ENCODE peak calls at places on chromosomes 11 and 22, in five cellular contexts. J, K, S, O and P are unnamed samples.

GRCh38 chr11:46377266-46377665 is 4.2 kb upstream of the MDK start:
- DNase-seq in J (no peak), K (no peak), S (no peak), O (no peak), P (no peak)

GRCh38 chr11:57566564-57567209 is 785 bp downstream of the UBE2L6 start:
- DNase-seq in J (no peak), K (no peak), S (no peak), O (no peak), P (no peak)

GRCh38 chr11:57407010-57407409 is 16.6 kb upstream of the PRG2 start:
- DNase-seq in J (no peak), K (no peak), S (peak), O (no peak), P (no peak)

GRCh38 chr11:95044010-95044409 is 5.2 kb upstream of the KDM4F start:
- DNase-seq in J (no peak), K (no peak), S (no peak), O (no peak), P (no peak)

GRCh38 chr11:113615773-113616172 is 90.3 kb downstream of the TMPRSS5 start:
- DNase-seq in J (no peak), K (no peak), S (no peak), O (no peak), P (peak)

GRCh38 chr22:40328551-40328950 is 17.7 kb upstream of the ADSL start:
- DNase-seq in J (no peak), K (no peak), S (no peak), O (no peak), P (no peak)

GRCh38 chr11:9740202-9740881 is 76.5 kb downstream of the SWAP70 start:
- DNase-seq in J (no peak), K (peak), S (no peak), O (no peak), P (no peak)

GRCh38 chr11:126862664-126863247 is 137.8 kb downstream of the KIRREL3 start:
- DNase-seq in J (no peak), K (no peak), S (no peak), O (no peak), P (no peak)

GRCh38 chr11:134531331-134532135 is 119.5 kb upstream of the B3GAT1 start:
- DNase-seq in J (peak), K (no peak), S (peak), O (no peak), P (no peak)

GRCh38 chr11:92048415-92048814 is 176.2 kb upstream of the FAT3 start:
- DNase-seq in J (no peak), K (no peak), S (no peak), O (no peak), P (no peak)

GRCh38 chr11:100687032-100687629 is at the start of gene ARHGAP42:
- DNase-seq in J (peak), K (peak), S (peak), O (no peak), P (no peak)

GRCh38 chr11:100687630-100688395 is 725 bp downstream of the ARHGAP42 start:
- DNase-seq in J (peak), K (peak), S (peak), O (peak), P (peak)

GRCh38 chr11:100691886-100692285 is 4.8 kb downstream of the ARHGAP42 start:
- DNase-seq in J (no peak), K (no peak), S (no peak), O (no peak), P (no peak)

GRCh38 chr11:100686476-100686875 is 612 bp upstream of the ARHGAP42 start:
- DNase-seq in J (no peak), K (no peak), S (no peak), O (no peak), P (no peak)

DNA sequence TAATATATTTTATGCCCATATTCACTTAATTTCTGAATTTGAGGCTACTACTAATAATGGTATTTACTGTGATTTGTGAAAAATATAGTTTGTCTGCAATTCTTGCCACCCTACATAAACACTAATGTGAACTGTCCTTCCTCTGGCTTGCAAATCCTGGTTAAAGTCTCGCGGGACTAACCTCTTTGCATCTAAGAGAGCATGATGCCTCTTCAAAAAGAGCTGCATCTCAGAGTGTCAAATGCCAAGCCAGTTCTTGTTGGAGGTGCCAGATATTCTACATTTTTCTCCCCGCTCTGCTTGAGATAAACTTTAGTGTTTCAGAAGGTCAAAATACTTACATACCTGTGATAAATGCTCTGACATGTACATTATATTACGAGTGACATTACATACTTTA is 2.1 kb downstream of the ARHGAP42 start:
- DNase-seq in J (no peak), K (no peak), S (no peak), O (no peak), P (no peak)
- H3K4me3 ChIP-seq in J (peak), K (no peak), S (peak), O (peak), P (no peak)

DNA sequence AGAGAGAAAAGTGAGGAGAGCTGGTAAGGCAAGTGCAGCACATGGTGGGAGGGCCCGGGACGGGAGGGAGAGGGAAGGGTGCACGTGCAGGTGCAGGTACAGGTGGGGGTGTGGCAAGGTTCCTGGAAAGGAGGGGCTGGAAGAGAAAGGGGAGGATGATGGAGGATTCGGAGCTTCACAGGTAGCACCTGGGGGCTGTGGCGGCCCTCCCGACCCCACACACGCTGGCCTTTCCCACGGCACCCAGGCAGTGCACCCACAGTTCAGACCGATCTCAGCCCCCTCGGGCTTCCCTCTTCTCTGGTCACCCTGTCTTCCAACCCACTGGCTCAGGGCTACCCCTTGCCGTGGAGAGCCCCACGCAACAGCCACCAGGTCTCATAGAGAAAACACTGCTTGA is 67.4 kb upstream of the A4GALT start:
- DNase-seq in J (no peak), K (no peak), S (no peak), O (no peak), P (no peak)
- TF ChIP-seq CTCF in J (no peak), K (no peak), S (no peak), O (no peak), P (no peak)

GRCh38 chr22:46065733-46066454 is 84.4 kb upstream of the PPARA start:
- DNase-seq in J (no peak), K (no peak), S (no peak), O (no peak), P (no peak)

GRCh38 chr22:46066691-46067090 is 83.6 kb upstream of the PPARA start:
- DNase-seq in J (peak), K (peak), S (no peak), O (no peak), P (no peak)

GRCh38 chr22:46068908-46069481 is 81.3 kb upstream of the PPARA start:
- DNase-seq in J (peak), K (peak), S (no peak), O (no peak), P (no peak)

GRCh38 chr22:46068176-46068907 is 82.0 kb upstream of the PPARA start:
- DNase-seq in J (no peak), K (no peak), S (no peak), O (no peak), P (no peak)

DNA sequence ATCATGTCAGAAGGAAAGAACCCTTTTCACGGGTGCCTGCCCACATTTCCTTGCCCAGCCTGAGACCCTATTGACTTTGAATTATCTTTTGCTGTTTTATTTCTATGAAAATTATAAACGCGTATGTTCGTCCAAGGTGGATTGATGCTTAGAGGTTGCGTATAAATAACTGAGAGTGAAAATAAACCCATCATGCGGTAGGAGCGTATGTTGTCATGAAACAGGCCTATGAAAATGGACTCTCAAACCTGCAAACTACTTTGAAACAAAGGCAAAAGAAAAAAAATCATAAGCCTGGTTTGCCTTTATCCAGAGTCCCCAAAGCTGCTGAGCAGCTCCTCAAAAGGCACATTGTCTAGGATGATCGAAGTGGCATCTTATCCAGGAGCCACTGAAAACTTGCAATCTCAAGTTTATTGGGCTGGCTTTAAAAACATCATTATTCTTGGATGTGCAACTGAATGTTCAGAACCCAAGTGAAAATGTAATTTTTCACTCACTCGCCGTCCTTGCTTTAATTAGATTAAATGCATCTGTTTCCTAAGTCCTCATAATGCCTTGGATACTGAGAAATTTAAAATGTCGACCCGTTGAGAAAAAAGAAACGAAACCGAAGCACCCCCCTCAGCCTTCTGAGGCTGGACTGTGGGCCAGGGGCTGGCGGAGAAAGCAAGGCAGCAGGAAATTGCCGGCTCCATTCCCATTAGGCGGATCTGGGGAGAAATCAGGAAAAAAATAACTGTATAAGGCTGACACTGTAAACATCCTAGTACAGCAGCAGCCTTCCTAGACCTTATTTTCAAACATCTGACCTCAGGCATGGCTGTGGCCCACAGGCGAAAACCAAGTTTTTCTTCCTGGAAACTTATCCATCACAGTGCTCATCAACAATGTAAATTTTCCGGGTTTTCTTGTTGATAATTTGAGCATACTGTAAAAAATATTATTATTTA is 82.9 kb upstream of the PPARA start:
- DNase-seq in J (no peak), K (peak), S (no peak), O (no peak), P (no peak)
- H3K4me3 ChIP-seq in J (peak), K (peak), S (no peak), O (peak), P (no peak)

GRCh38 chr22:20060700-20061480 is 19.2 kb upstream of the DGCR8 start:
- DNase-seq in J (no peak), K (no peak), S (no peak), O (no peak), P (no peak)
- TF ChIP-seq CTCF in J (peak), K (no peak), S (no peak), O (no peak), P (peak)

DNA sequence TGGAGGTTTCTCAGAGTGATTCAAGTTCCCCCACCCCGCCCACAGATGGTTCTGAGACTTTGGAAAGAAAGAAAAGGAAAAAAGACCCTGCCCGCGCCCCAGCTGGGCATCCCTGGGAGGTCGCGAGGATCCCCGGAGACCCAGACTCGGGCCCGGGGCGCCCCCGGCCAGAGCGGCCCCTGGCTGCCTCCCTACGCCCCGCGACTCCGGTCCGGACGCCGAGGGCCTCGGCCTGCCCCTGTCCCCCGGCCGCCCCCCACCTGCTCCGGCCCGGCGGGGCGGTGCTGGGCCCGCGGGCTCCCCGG is 2.3 kb upstream of the AIFM3 start:
- DNase-seq in J (no peak), K (no peak), S (no peak), O (no peak), P (no peak)
- H3K4me3 ChIP-seq in J (no peak), K (peak), S (no peak), O (peak), P (peak)

GRCh38 chr22:17888855-17889254 is 114.6 kb upstream of the BID start:
- DNase-seq in J (no peak), K (no peak), S (no peak), O (no peak), P (no peak)
- TF ChIP-seq CTCF in J (no peak), K (no peak), S (no peak), O (peak), P (peak)

DNA sequence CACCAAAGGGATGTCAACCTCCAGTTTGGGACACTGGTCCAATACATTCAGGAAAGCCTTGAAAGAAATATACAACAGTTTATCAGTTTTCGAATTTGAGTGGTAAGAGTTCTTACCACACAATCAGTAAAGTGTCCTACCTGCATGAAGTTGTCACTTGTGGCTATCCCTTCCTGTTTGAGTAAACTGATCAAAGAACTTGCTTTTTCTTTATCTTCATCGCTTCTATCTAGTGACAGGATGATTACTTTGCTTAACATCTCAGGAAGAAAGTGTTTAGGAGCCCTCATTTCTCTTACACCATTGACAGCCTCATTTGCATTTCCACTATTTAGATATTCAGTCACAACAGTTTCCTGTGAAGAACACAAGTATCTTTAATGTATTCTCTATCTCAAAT is 8.4 kb downstream of the EIF4G2 start:
- DNase-seq in J (no peak), K (no peak), S (no peak), O (no peak), P (no peak)
- H3K4me3 ChIP-seq in J (no peak), K (no peak), S (no peak), O (no peak), P (no peak)

GRCh38 chr11:102393272-102393730 is 46.3 kb downstream of the BIRC2 start:
- DNase-seq in J (no peak), K (no peak), S (no peak), O (no peak), P (no peak)
- TF ChIP-seq CTCF in J (no peak), K (no peak), S (no peak), O (no peak), P (no peak)

DNA sequence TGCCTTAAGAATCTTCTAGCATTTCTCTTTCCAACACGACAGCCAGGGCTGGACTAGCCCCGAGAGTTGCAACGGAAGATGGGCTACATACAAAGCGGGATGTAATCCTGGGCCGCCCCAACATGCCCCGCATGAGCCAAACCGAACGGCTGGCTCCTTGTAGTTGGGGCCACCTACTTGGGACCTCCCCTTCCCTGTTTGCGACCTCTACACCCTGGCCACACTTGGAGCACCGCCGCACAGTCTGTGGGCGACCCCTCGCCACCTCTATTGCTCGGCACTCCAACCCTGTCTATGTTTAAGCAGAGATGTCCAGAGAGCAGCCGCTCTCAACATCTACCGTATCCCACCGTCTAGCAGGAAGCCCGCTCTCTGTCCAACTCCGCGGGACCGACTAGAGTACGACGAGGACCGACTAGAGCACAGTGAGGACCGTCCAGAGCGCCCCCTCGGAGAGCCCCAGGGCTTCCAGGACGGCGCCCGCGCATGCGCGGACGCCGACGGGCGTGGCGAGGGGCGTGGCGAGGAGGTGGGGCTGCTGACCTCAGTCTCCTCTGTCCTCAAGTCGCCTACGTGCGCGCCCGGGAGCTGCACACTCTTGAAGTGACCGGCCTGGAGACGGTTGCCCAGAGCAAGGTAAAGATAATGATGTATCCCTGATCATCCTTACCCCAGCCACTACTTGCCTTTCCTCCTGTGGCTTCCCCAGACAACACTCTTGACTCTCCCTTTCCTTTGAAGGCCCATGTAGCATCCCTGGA is 32.3 kb downstream of the NEAT1 start:
- DNase-seq in J (peak), K (peak), S (peak), O (no peak), P (no peak)
- H3K4me3 ChIP-seq in J (peak), K (peak), S (peak), O (peak), P (peak)

GRCh38 chr11:63862923-63863322 is 24.0 kb downstream of the MARK2 start:
- DNase-seq in J (no peak), K (peak), S (no peak), O (no peak), P (no peak)

GRCh38 chr11:63855975-63856374 is 17.1 kb downstream of the MARK2 start:
- DNase-seq in J (no peak), K (no peak), S (no peak), O (no peak), P (no peak)

GRCh38 chr11:63854696-63855095 is 15.8 kb downstream of the MARK2 start:
- DNase-seq in J (no peak), K (no peak), S (no peak), O (no peak), P (no peak)

DNA sequence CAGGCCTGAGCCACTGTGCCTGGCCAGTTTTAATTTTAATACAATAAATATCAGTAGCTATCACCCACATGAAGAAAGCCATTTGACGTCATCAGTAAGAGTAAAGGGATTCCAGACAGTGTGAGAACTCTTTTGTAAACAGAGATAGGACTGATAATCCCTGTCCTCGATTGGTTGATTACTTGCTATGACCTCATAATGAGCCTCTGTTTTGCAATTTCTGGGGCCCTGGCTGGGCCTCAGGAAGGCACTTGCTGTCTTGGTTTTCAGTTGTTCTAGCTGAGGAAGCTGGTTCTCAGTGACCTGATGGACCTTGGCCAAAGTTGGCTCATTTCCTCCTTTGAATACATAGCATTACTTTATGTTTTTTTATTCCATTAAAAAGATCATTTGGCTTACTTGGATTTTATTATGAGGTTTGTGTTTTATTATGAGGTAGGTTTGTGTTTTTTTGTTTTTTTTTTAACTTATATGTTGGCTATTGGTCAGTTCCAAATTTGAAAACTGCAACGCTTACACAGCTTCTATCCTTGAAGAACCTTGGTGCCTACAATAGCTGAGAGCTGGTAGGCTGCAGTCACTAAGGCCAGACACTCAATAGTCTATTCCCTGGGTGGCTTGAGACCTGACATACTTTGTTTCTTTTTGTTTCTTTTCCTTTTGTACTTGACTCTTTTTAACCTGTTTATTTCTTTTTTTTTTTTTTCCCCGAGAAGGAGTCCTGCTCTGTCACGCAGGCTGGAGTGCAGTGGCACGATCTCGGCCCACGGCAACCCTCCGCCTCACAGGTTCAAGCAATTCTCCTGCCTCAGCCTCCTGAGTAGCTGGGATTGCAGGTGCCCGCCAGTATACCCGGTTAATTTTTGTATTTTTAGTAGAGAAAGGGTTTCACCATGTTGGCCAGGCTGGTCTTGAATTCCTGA is 20.0 kb downstream of the MARK2 start:
- DNase-seq in J (no peak), K (peak), S (no peak), O (no peak), P (peak)
- TF ChIP-seq CTCF in J (no peak), K (no peak), S (no peak), O (no peak), P (no peak)